ENCODE peak calls at places on chromosomes 1 and 21, in four cellular contexts. M, K, C and O are unnamed samples.

GRCh38 chr1:89844860-89845259 is 24.0 kb downstream of the LRRC8D start:
- DNase-seq in M (no peak), K (no peak), C (no peak), O (no peak)

GRCh38 chr1:167221804-167222610 is 1.3 kb downstream of the POU2F1 start:
- DNase-seq in M (peak), K (no peak), C (peak), O (peak)

GRCh38 chr1:235923466-235924008 is 56.8 kb upstream of the LYST start:
- DNase-seq in K (no peak), C (no peak), M (no peak), O (no peak)

GRCh38 chr21:31203371-31204054 is 140.5 kb downstream of the TIAM1 start:
- DNase-seq in K (no peak), M (no peak), C (no peak), O (no peak)

GRCh38 chr1:6958407-6958806 is 173.2 kb downstream of the CAMTA1 start:
- DNase-seq in C (no peak), M (no peak), K (no peak), O (no peak)

GRCh38 chr1:223233410-223234163 is 90.5 kb upstream of the TLR5 start:
- DNase-seq in C (no peak), K (no peak), M (no peak), O (no peak)

GRCh38 chr1:109821221-109821669 is 57.5 kb upstream of the EPS8L3 start:
- DNase-seq in M (no peak), K (no peak), C (no peak), O (no peak)

GRCh38 chr1:231750296-231750695 is 123.7 kb downstream of the DISC1 start:
- DNase-seq in C (no peak), K (no peak), M (no peak), O (no peak)

GRCh38 chr1:147605591-147605990 is 64.3 kb downstream of the BCL9 start:
- DNase-seq in K (no peak), M (no peak), C (no peak), O (no peak)

GRCh38 chr1:79791488-79792211 is 785.1 kb upstream of the ADGRL4 start:
- DNase-seq in M (no peak), C (no peak), K (no peak), O (no peak)

GRCh38 chr1:1281533-1282321 is 1.5 kb downstream of the SCNN1D start:
- DNase-seq in K (no peak), M (no peak), C (no peak), O (no peak)

GRCh38 chr1:76336951-76337371 is 262.4 kb downstream of the ST6GALNAC3 start:
- DNase-seq in K (no peak), M (no peak), C (no peak), O (no peak)

GRCh38 chr1:54256756-54257155 is 56.8 kb downstream of the MRPL37 start:
- DNase-seq in K (no peak), C (no peak), M (no peak), O (no peak)

GRCh38 chr1:107195476-107195875 is 54.6 kb downstream of the NTNG1 start:
- DNase-seq in K (no peak), M (no peak), C (no peak), O (no peak)

GRCh38 chr1:23791434-23792047 is 596 bp downstream of the LYPLA2 start:
- DNase-seq in M (peak), C (no peak), K (no peak), O (peak)

GRCh38 chr1:145962157-145963102 is 1.9 kb downstream of the ANKRD34A start:
- DNase-seq in K (no peak), M (no peak), C (no peak), O (no peak)

GRCh38 chr1:112995890-112996289 is 39.9 kb upstream of the SLC16A1 start:
- DNase-seq in M (no peak), C (no peak), K (no peak), O (no peak)

GRCh38 chr21:29219165-29219770 is 79.5 kb upstream of the BACH1 start:
- DNase-seq in K (no peak), C (no peak), M (no peak), O (no peak)

GRCh38 chr1:2132222-2133038 is 62.1 kb downstream of the FAAP20 start:
- DNase-seq in C (no peak), M (no peak), K (no peak), O (no peak)

GRCh38 chr1:94713472-94714141 is 106.5 kb upstream of the SLC44A3 start:
- DNase-seq in C (no peak), M (peak), K (peak), O (no peak)

GRCh38 chr1:9717193-9718005 is 65.9 kb downstream of the PIK3CD start:
- DNase-seq in M (peak), K (no peak), C (peak), O (peak)

GRCh38 chr1:109399326-109399957 is 1.7 kb upstream of the SORT1 start:
- DNase-seq in K (no peak), M (no peak), C (no peak), O (no peak)

GRCh38 chr1:147084273-147085096 is 87.8 kb downstream of the PRKAB2 start:
- DNase-seq in C (peak), K (peak), M (no peak), O (peak)

GRCh38 chr1:212749924-212750535 is 41.5 kb downstream of the NSL1 start:
- DNase-seq in K (no peak), M (no peak), C (peak), O (no peak)

GRCh38 chr1:70085451-70085850 is 119.9 kb downstream of the LRRC40 start:
- DNase-seq in C (no peak), K (no peak), M (no peak), O (no peak)

GRCh38 chr1:55007626-55008025 is 8.9 kb downstream of the BSND start:
- DNase-seq in C (no peak), K (no peak), M (no peak), O (no peak)

GRCh38 chr1:38029725-38030511 is 16.7 kb downstream of the POU3F1 start:
- DNase-seq in M (no peak), C (peak), K (no peak), O (peak)

GRCh38 chr1:31787261-31787660 is 23.1 kb upstream of the ADGRB2 start:
- DNase-seq in K (no peak), C (no peak), M (no peak), O (no peak)

GRCh38 chr1:48079096-48079495 is 81.9 kb upstream of the TRABD2B start:
- DNase-seq in M (no peak), K (no peak), C (no peak), O (no peak)

GRCh38 chr1:212683357-212683722 is 16.3 kb downstream of the BATF3 start:
- DNase-seq in C (peak), K (no peak), M (peak), O (peak)

GRCh38 chr1:110605901-110606783 is at the start of gene KCNA2:
- DNase-seq in K (peak), M (no peak), C (no peak), O (no peak)

GRCh38 chr1:34591751-34592629 is 162.9 kb upstream of the GJB5 start:
- DNase-seq in M (no peak), C (peak), K (no peak), O (no peak)

GRCh38 chr1:226645279-226645976 is 93.7 kb downstream of the ITPKB start:
- DNase-seq in C (no peak), K (no peak), M (no peak), O (no peak)

GRCh38 chr1:246503341-246503740 is 3.7 kb downstream of the SMYD3 start:
- DNase-seq in M (no peak), K (no peak), C (no peak), O (no peak)

GRCh38 chr1:44842763-44843655 is at the start of gene PTCH2:
- DNase-seq in K (peak), C (no peak), M (peak), O (peak)

GRCh38 chr1:76129731-76130130 is 55.2 kb downstream of the ST6GALNAC3 start:
- DNase-seq in C (no peak), M (no peak), K (no peak), O (no peak)

GRCh38 chr21:40146201-40146890 is 279.1 kb downstream of the PCP4 start:
- DNase-seq in C (no peak), K (no peak), M (no peak), O (no peak)

GRCh38 chr1:14334336-14335176 is 263.9 kb upstream of the KAZN start:
- DNase-seq in M (no peak), K (no peak), C (no peak), O (no peak)

GRCh38 chr1:53754484-53755312 is 15.7 kb upstream of the GLIS1 start:
- DNase-seq in C (no peak), K (no peak), M (no peak), O (no peak)

DNA sequence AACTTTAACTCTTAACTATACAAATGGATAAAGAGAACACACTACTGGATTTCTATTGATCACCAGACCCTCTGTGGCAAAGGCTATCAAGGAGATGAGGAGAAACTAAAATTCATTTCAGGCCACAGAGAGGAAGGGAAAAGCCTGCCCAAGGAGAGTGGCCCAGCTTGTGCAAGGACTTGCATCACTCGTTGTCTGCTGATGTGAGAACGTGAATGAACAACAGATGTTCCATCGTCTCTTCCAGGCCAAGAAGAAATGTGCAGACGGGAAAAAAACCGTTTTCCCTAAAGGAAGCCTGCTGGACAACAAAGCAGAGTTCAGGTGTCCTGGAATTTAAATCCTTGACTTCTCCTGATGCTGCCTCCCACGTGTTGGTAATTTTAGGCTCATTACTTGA is 130.8 kb downstream of the TGFBR3 start:
- DNase-seq in M (no peak), C (no peak), K (no peak), O (no peak)
- TF ChIP-seq POLR2AphosphoS5 in M (no peak), C (no peak), K (no peak), O (no peak)

GRCh38 chr1:86940599-86940998 is 26.2 kb downstream of the HS2ST1 start:
- DNase-seq in K (no peak), C (no peak), M (no peak), O (no peak)

GRCh38 chr1:86938855-86939254 is 24.4 kb downstream of the HS2ST1 start:
- DNase-seq in M (no peak), C (no peak), K (no peak), O (no peak)

GRCh38 chr1:86939406-86939805 is 25.0 kb downstream of the HS2ST1 start:
- DNase-seq in C (no peak), K (no peak), M (no peak), O (no peak)

GRCh38 chr1:86942034-86942433 is 27.6 kb downstream of the HS2ST1 start:
- DNase-seq in M (no peak), K (no peak), C (no peak), O (no peak)

GRCh38 chr1:86942743-86943142 is 28.3 kb downstream of the HS2ST1 start:
- DNase-seq in M (no peak), C (no peak), K (no peak), O (no peak)
- TF ChIP-seq TAF1 in M (no peak), C (no peak), K (no peak), O (no peak)

DNA sequence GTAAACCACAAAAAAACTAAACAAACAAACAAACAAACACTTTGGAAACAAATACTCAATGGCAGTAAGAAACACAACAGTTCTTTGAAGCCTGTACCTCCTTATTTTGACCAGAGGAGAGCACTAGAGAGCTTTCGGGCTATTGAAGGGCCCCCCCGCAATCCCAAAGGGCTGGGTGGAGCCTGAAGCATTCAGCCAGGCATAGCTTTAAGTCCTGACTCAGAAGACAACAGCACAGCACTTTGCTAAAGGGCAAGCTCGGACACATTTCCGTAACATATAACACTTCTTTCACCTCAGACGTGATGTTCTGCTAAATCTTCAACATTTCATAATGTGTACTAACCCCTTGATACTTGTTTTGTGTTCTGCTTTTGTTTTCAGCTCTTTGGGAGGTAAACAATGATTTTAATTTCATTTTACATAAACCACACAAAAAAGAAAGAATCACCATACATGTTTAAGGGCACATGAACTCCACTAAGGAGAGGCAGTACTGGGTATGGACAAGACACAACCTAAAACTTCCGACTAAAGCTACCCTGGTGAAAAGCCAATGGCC is 9.7 kb upstream of the SHCBP1L start:
- DNase-seq in M (peak), C (peak), K (peak), O (peak)
- TF ChIP-seq POLR2A in M (peak), C (peak), K (no peak), O (peak)

GRCh38 chr1:181119076-181119989 is 30.8 kb downstream of the IER5 start:
- DNase-seq in K (no peak), M (no peak), C (no peak), O (no peak)
- TF ChIP-seq POLR2AphosphoS5 in K (no peak), M (no peak), C (no peak), O (no peak)

DNA sequence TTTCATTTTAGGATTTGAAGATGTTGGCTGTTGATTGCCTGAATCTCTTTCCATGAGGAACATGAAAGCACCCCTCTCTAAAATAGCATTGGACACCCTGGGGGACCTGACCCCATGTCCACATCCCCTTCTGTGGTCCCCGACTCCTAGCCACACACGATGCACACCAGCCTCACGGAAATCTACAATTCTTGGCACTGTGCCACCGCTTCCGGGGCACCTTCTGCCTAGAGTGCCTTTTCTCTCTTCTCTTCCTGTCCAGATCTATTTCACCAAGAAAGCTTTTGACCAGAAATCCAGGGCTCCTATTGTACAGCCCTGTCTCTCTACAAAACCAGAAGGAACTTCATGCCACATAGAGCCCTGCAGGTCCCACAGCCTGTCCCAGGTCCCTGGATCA is 50.3 kb downstream of the MYSM1 start:
- DNase-seq in M (no peak), C (no peak), K (no peak), O (no peak)
- TF ChIP-seq TAF1 in M (no peak), C (no peak), K (no peak), O (no peak)